ENCODE peak calls at places on chromosome 3, in five cellular contexts. K is foreskin fibroblast, G is neural crest cell, O is BJ, W is AG04450. J is an unnamed sample.

GRCh38 chr3:37990527-37990926 is at the start of gene VILL:
- DNase-seq in K (no peak), G (no peak), O (no peak), W (no peak), J (no peak)

GRCh38 chr3:64354221-64354620 is 129.0 kb upstream of the PRICKLE2 start:
- DNase-seq in K (no peak), G (no peak), O (no peak), W (no peak), J (no peak)

GRCh38 chr3:59809016-59809415 is 759.2 kb upstream of the CFAP20DC start:
- DNase-seq in K (peak), G (no peak), O (no peak), W (peak), J (no peak)

GRCh38 chr3:11059090-11059798 is 66.7 kb downstream of the SLC6A1 start:
- DNase-seq in K (peak), G (peak), O (no peak), W (peak), J (peak)

GRCh38 chr3:105752791-105753415 is 115.9 kb downstream of the CBLB start:
- DNase-seq in K (no peak), G (no peak), O (peak), W (no peak), J (no peak)

GRCh38 chr3:85313380-85313779 is 354.6 kb downstream of the CADM2 start:
- DNase-seq in K (no peak), G (no peak), O (no peak), W (no peak), J (no peak)

GRCh38 chr3:122403489-122403888 is 12.4 kb downstream of the WDR5B start:
- DNase-seq in K (no peak), G (no peak), O (no peak), W (no peak), J (no peak)

GRCh38 chr3:80554304-80554703 is 786.5 kb upstream of the ROBO1 start:
- DNase-seq in K (no peak), G (no peak), O (no peak), W (no peak), J (no peak)

GRCh38 chr3:122609798-122610559 is 32.5 kb downstream of the PARP15 start:
- DNase-seq in K (peak), G (no peak), O (peak), W (peak), J (peak)

GRCh38 chr3:46615976-46616375 is 3.7 kb downstream of the FAM240A start:
- DNase-seq in K (no peak), G (no peak), O (no peak), W (no peak), J (no peak)

GRCh38 chr3:7800006-7800780 is 701.4 kb upstream of the LMCD1 start:
- DNase-seq in K (no peak), G (no peak), O (no peak), W (no peak), J (no peak)

GRCh38 chr3:140378571-140379340 is 299.1 kb upstream of the TRIM42 start:
- DNase-seq in K (no peak), G (no peak), O (no peak), W (no peak), J (no peak)

GRCh38 chr3:168722091-168722490 is 626.4 kb upstream of the GOLIM4 start:
- DNase-seq in K (no peak), G (no peak), O (no peak), W (no peak), J (no peak)

GRCh38 chr3:13234664-13235063 is 161.4 kb upstream of the IQSEC1 start:
- DNase-seq in K (no peak), G (no peak), O (no peak), W (no peak), J (no peak)

GRCh38 chr3:122691195-122691594 is 10.6 kb downstream of the PARP14 start:
- DNase-seq in K (peak), G (no peak), O (no peak), W (peak), J (no peak)

GRCh38 chr3:107942244-107942643 is 148.6 kb downstream of the CD47 start:
- DNase-seq in K (no peak), G (no peak), O (no peak), W (no peak), J (no peak)

GRCh38 chr3:197454014-197454413 is 101.8 kb downstream of the BDH1 start:
- DNase-seq in K (no peak), G (no peak), O (no peak), W (no peak), J (no peak)

GRCh38 chr3:133448478-133449122 is 48.7 kb downstream of the BFSP2 start:
- DNase-seq in K (no peak), G (no peak), O (no peak), W (no peak), J (no peak)

DNA sequence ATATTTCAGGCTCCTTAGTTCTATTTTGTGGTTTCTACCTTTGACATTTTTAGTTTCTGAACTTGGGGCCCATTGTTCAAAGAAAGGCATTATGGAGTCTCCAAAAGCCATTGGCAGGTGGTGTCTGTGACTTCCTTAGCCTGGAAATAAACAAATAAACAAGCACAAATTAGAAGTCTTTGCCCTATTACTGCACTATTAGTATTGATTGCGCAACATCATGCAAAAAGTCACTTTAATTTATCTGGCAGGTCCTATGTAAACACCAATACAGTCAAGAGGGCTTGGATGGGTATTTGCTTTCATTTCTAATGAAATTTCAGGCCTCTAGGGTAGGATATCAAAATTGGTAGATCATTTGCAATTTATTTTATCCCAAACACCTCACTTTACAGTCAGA is 85.6 kb downstream of the LPP start:
- DNase-seq in K (no peak), G (no peak), O (no peak), W (no peak), J (no peak)
- TF ChIP-seq CTCF in K (no peak), G (no peak), O (no peak), W (no peak), J (no peak)

GRCh38 chr3:55779543-55779942 is 292.4 kb upstream of the WNT5A start:
- DNase-seq in K (no peak), G (no peak), O (no peak), W (no peak), J (no peak)

GRCh38 chr3:55780913-55781312 is 293.8 kb upstream of the WNT5A start:
- DNase-seq in K (no peak), G (no peak), O (no peak), W (no peak), J (no peak)

GRCh38 chr3:55771503-55771902 is 284.4 kb upstream of the WNT5A start:
- DNase-seq in K (no peak), G (no peak), O (no peak), W (no peak), J (no peak)

GRCh38 chr3:55770077-55770476 is 283.0 kb upstream of the WNT5A start:
- DNase-seq in K (no peak), G (no peak), O (no peak), W (no peak), J (no peak)

DNA sequence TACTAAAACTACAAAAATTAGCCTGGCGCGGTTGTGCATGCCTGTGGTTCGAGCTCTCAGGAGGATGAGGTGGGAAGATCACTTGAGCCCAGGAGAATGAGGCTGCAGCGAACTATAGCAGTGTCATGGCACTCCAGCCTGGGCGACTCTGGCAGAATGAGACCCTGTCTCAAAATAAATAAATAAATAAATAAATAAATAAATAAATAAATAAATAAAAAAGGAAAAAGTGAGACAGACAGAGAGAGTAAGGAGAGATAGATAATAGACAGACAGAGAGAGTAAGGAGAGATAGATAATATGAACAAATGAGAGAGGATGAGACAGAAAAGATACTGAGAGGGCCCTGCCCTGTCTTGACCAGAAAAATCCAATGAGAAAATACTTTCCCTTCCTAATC is 288.3 kb upstream of the WNT5A start:
- DNase-seq in K (no peak), G (no peak), O (no peak), W (no peak), J (no peak)
- TF ChIP-seq CTCF in K (no peak), G (no peak), O (no peak), W (no peak), J (no peak)

DNA sequence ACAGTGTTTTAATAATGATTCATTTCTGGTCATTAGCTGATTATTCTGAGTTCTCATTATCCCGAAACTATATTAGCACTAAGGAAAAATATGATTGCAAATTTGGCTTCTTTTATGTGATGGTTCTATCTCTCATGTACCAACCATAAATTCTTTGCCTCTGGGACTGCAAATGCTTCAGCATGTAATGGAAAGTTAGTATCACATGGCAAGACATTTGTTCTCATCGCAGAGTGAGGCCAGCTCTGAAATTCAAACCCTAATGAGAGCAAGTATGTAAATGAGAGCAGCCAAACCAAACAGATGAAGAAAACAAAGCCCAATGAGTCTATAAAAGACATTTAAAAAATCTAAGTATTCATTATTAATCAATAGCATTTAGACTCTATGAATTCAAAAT is 10.9 kb upstream of the TSC22D2 start:
- DNase-seq in K (no peak), G (no peak), O (no peak), W (no peak), J (no peak)
- TF ChIP-seq CTCF in K (no peak), G (no peak), O (no peak), W (no peak), J (no peak)

GRCh38 chr3:23648326-23648964 is 157.3 kb upstream of the UBE2E1 start:
- DNase-seq in K (peak), G (no peak), O (no peak), W (no peak), J (no peak)
- TF ChIP-seq CTCF in K (peak), G (no peak), O (no peak), W (peak), J (peak)